ENCODE peak calls at places on chromosomes 12 and 14, in six cellular contexts. One of them, this sample, is unnamed.

GRCh38 chr14:28294834-28295440 is 471.6 kb upstream of the FOXG1 start:
- DNase-seq in NCI-H2171 treated with DMSO at 0.1 percent for 48 hours: peak; percentile 8
- DNase-seq in CD4-positive, CD25-positive, alpha-beta regulatory T cell: no peak
- DNase-seq in activated CD4-positive, CD25-positive, alpha-beta regulatory T cell treated with anti-CD3 and anti-CD28 coated beads, Interleukin-2, amount 50 U/mL, for 16 hours: no peak
- DNase-seq in occipital lobe: no peak
- DNase-seq in anterior cingulate cortex: no peak
- DNase-seq in this sample: no peak

GRCh38 chr12:123805119-123805518 is 43.0 kb downstream of the DNAH10 start:
- DNase-seq in anterior cingulate cortex: no peak
- DNase-seq in occipital lobe: no peak
- DNase-seq in CD4-positive, CD25-positive, alpha-beta regulatory T cell: no peak
- DNase-seq in activated CD4-positive, CD25-positive, alpha-beta regulatory T cell treated with anti-CD3 and anti-CD28 coated beads, Interleukin-2, amount 50 U/mL, for 16 hours: no peak
- DNase-seq in NCI-H2171 treated with DMSO at 0.1 percent for 48 hours: no peak
- DNase-seq in this sample: no peak

GRCh38 chr14:48023881-48024280 is 348.5 kb upstream of the MDGA2 start:
- DNase-seq in NCI-H2171 treated with DMSO at 0.1 percent for 48 hours: no peak
- DNase-seq in activated CD4-positive, CD25-positive, alpha-beta regulatory T cell treated with anti-CD3 and anti-CD28 coated beads, Interleukin-2, amount 50 U/mL, for 16 hours: no peak
- DNase-seq in occipital lobe: no peak
- DNase-seq in anterior cingulate cortex: no peak
- DNase-seq in CD4-positive, CD25-positive, alpha-beta regulatory T cell: no peak
- DNase-seq in this sample: no peak

GRCh38 chr12:34186492-34186891 is 164.2 kb downstream of the ALG10 start:
- DNase-seq in NCI-H2171 treated with DMSO at 0.1 percent for 48 hours: no peak
- DNase-seq in CD4-positive, CD25-positive, alpha-beta regulatory T cell: no peak
- DNase-seq in occipital lobe: no peak
- DNase-seq in activated CD4-positive, CD25-positive, alpha-beta regulatory T cell treated with anti-CD3 and anti-CD28 coated beads, Interleukin-2, amount 50 U/mL, for 16 hours: no peak
- DNase-seq in anterior cingulate cortex: no peak
- DNase-seq in this sample: no peak

GRCh38 chr12:120534203-120534702 is at the start of gene RNF10:
- DNase-seq in NCI-H2171 treated with DMSO at 0.1 percent for 48 hours: peak; percentile 89
- DNase-seq in anterior cingulate cortex: peak; percentile 66
- DNase-seq in occipital lobe: peak; percentile 61
- DNase-seq in activated CD4-positive, CD25-positive, alpha-beta regulatory T cell treated with anti-CD3 and anti-CD28 coated beads, Interleukin-2, amount 50 U/mL, for 16 hours: peak; percentile 66
- DNase-seq in CD4-positive, CD25-positive, alpha-beta regulatory T cell: peak; percentile 91
- DNase-seq in this sample: peak; percentile 90

GRCh38 chr12:94147991-94148840 is at the start of gene PLXNC1:
- DNase-seq in CD4-positive, CD25-positive, alpha-beta regulatory T cell: peak; percentile 87
- DNase-seq in NCI-H2171 treated with DMSO at 0.1 percent for 48 hours: peak; percentile 47
- DNase-seq in anterior cingulate cortex: no peak
- DNase-seq in activated CD4-positive, CD25-positive, alpha-beta regulatory T cell treated with anti-CD3 and anti-CD28 coated beads, Interleukin-2, amount 50 U/mL, for 16 hours: no peak
- DNase-seq in occipital lobe: peak; percentile 75
- DNase-seq in this sample: peak; percentile 89

GRCh38 chr12:107511292-107511691 is 174.3 kb upstream of the PWP1 start:
- DNase-seq in CD4-positive, CD25-positive, alpha-beta regulatory T cell: no peak
- DNase-seq in occipital lobe: no peak
- DNase-seq in activated CD4-positive, CD25-positive, alpha-beta regulatory T cell treated with anti-CD3 and anti-CD28 coated beads, Interleukin-2, amount 50 U/mL, for 16 hours: no peak
- DNase-seq in anterior cingulate cortex: no peak
- DNase-seq in NCI-H2171 treated with DMSO at 0.1 percent for 48 hours: no peak
- DNase-seq in this sample: no peak

GRCh38 chr12:52539024-52539820 is 13.7 kb downstream of the KRT71 start:
- DNase-seq in NCI-H2171 treated with DMSO at 0.1 percent for 48 hours: peak; percentile 94
- DNase-seq in anterior cingulate cortex: no peak
- DNase-seq in occipital lobe: no peak
- DNase-seq in activated CD4-positive, CD25-positive, alpha-beta regulatory T cell treated with anti-CD3 and anti-CD28 coated beads, Interleukin-2, amount 50 U/mL, for 16 hours: no peak
- DNase-seq in CD4-positive, CD25-positive, alpha-beta regulatory T cell: no peak
- DNase-seq in this sample: no peak

GRCh38 chr12:114434341-114434740 is 28.4 kb upstream of the TBX5 start:
- DNase-seq in occipital lobe: no peak
- DNase-seq in anterior cingulate cortex: no peak
- DNase-seq in CD4-positive, CD25-positive, alpha-beta regulatory T cell: no peak
- DNase-seq in activated CD4-positive, CD25-positive, alpha-beta regulatory T cell treated with anti-CD3 and anti-CD28 coated beads, Interleukin-2, amount 50 U/mL, for 16 hours: no peak
- DNase-seq in NCI-H2171 treated with DMSO at 0.1 percent for 48 hours: no peak
- DNase-seq in this sample: no peak

GRCh38 chr14:94386085-94387031 is 2.0 kb downstream of the SERPINA1 start:
- DNase-seq in anterior cingulate cortex: no peak
- DNase-seq in occipital lobe: no peak
- DNase-seq in CD4-positive, CD25-positive, alpha-beta regulatory T cell: no peak
- DNase-seq in activated CD4-positive, CD25-positive, alpha-beta regulatory T cell treated with anti-CD3 and anti-CD28 coated beads, Interleukin-2, amount 50 U/mL, for 16 hours: no peak
- DNase-seq in NCI-H2171 treated with DMSO at 0.1 percent for 48 hours: peak; percentile 46
- DNase-seq in this sample: no peak

GRCh38 chr14:103207038-103207403 is 83.8 kb downstream of the TNFAIP2 start:
- DNase-seq in activated CD4-positive, CD25-positive, alpha-beta regulatory T cell treated with anti-CD3 and anti-CD28 coated beads, Interleukin-2, amount 50 U/mL, for 16 hours: no peak
- DNase-seq in NCI-H2171 treated with DMSO at 0.1 percent for 48 hours: no peak
- DNase-seq in occipital lobe: no peak
- DNase-seq in CD4-positive, CD25-positive, alpha-beta regulatory T cell: no peak
- DNase-seq in anterior cingulate cortex: no peak
- DNase-seq in this sample: no peak

GRCh38 chr14:101222362-101223090 is 319.0 kb upstream of the RTL1 start:
- DNase-seq in CD4-positive, CD25-positive, alpha-beta regulatory T cell: no peak
- DNase-seq in activated CD4-positive, CD25-positive, alpha-beta regulatory T cell treated with anti-CD3 and anti-CD28 coated beads, Interleukin-2, amount 50 U/mL, for 16 hours: no peak
- DNase-seq in anterior cingulate cortex: no peak
- DNase-seq in NCI-H2171 treated with DMSO at 0.1 percent for 48 hours: no peak
- DNase-seq in occipital lobe: no peak
- DNase-seq in this sample: peak; percentile 67

GRCh38 chr12:69475237-69475984 is 5.2 kb downstream of the FRS2 start:
- DNase-seq in activated CD4-positive, CD25-positive, alpha-beta regulatory T cell treated with anti-CD3 and anti-CD28 coated beads, Interleukin-2, amount 50 U/mL, for 16 hours: no peak
- DNase-seq in anterior cingulate cortex: no peak
- DNase-seq in occipital lobe: no peak
- DNase-seq in NCI-H2171 treated with DMSO at 0.1 percent for 48 hours: no peak
- DNase-seq in CD4-positive, CD25-positive, alpha-beta regulatory T cell: no peak
- DNase-seq in this sample: no peak

GRCh38 chr12:14905269-14906004 is 19.8 kb upstream of the MGP start:
- DNase-seq in anterior cingulate cortex: no peak
- DNase-seq in activated CD4-positive, CD25-positive, alpha-beta regulatory T cell treated with anti-CD3 and anti-CD28 coated beads, Interleukin-2, amount 50 U/mL, for 16 hours: no peak
- DNase-seq in CD4-positive, CD25-positive, alpha-beta regulatory T cell: no peak
- DNase-seq in occipital lobe: no peak
- DNase-seq in NCI-H2171 treated with DMSO at 0.1 percent for 48 hours: no peak
- DNase-seq in this sample: no peak

GRCh38 chr14:34794217-34794616 is 79.8 kb upstream of the CFL2 start:
- DNase-seq in anterior cingulate cortex: no peak
- DNase-seq in occipital lobe: no peak
- DNase-seq in activated CD4-positive, CD25-positive, alpha-beta regulatory T cell treated with anti-CD3 and anti-CD28 coated beads, Interleukin-2, amount 50 U/mL, for 16 hours: no peak
- DNase-seq in CD4-positive, CD25-positive, alpha-beta regulatory T cell: no peak
- DNase-seq in NCI-H2171 treated with DMSO at 0.1 percent for 48 hours: no peak
- DNase-seq in this sample: no peak

GRCh38 chr14:70919774-70920173 is 12.5 kb downstream of the PCNX1 start:
- DNase-seq in occipital lobe: no peak
- DNase-seq in anterior cingulate cortex: no peak
- DNase-seq in activated CD4-positive, CD25-positive, alpha-beta regulatory T cell treated with anti-CD3 and anti-CD28 coated beads, Interleukin-2, amount 50 U/mL, for 16 hours: no peak
- DNase-seq in CD4-positive, CD25-positive, alpha-beta regulatory T cell: no peak
- DNase-seq in NCI-H2171 treated with DMSO at 0.1 percent for 48 hours: no peak
- DNase-seq in this sample: no peak

GRCh38 chr14:80955434-80955939 is at the start of gene TSHR:
- DNase-seq in activated CD4-positive, CD25-positive, alpha-beta regulatory T cell treated with anti-CD3 and anti-CD28 coated beads, Interleukin-2, amount 50 U/mL, for 16 hours: no peak
- DNase-seq in CD4-positive, CD25-positive, alpha-beta regulatory T cell: peak; percentile 61
- DNase-seq in occipital lobe: no peak
- DNase-seq in anterior cingulate cortex: no peak
- DNase-seq in NCI-H2171 treated with DMSO at 0.1 percent for 48 hours: peak; percentile 87
- DNase-seq in this sample: no peak

GRCh38 chr14:105307052-105307727 is 6.4 kb upstream of the BRF1 start:
- DNase-seq in NCI-H2171 treated with DMSO at 0.1 percent for 48 hours: no peak
- DNase-seq in occipital lobe: no peak
- DNase-seq in CD4-positive, CD25-positive, alpha-beta regulatory T cell: no peak
- DNase-seq in anterior cingulate cortex: no peak
- DNase-seq in activated CD4-positive, CD25-positive, alpha-beta regulatory T cell treated with anti-CD3 and anti-CD28 coated beads, Interleukin-2, amount 50 U/mL, for 16 hours: no peak
- DNase-seq in this sample: no peak

GRCh38 chr14:91382712-91383111 is 34.9 kb downstream of the CCDC88C start:
- DNase-seq in CD4-positive, CD25-positive, alpha-beta regulatory T cell: no peak
- DNase-seq in occipital lobe: no peak
- DNase-seq in anterior cingulate cortex: no peak
- DNase-seq in NCI-H2171 treated with DMSO at 0.1 percent for 48 hours: no peak
- DNase-seq in activated CD4-positive, CD25-positive, alpha-beta regulatory T cell treated with anti-CD3 and anti-CD28 coated beads, Interleukin-2, amount 50 U/mL, for 16 hours: no peak
- DNase-seq in this sample: no peak

GRCh38 chr12:94208433-94208921 is 60.1 kb downstream of the PLXNC1 start:
- DNase-seq in CD4-positive, CD25-positive, alpha-beta regulatory T cell: no peak
- DNase-seq in activated CD4-positive, CD25-positive, alpha-beta regulatory T cell treated with anti-CD3 and anti-CD28 coated beads, Interleukin-2, amount 50 U/mL, for 16 hours: no peak
- DNase-seq in NCI-H2171 treated with DMSO at 0.1 percent for 48 hours: no peak
- DNase-seq in occipital lobe: no peak
- DNase-seq in anterior cingulate cortex: no peak
- DNase-seq in this sample: no peak

This sample was measured in mesenteric fat pad.